ENCODE peak calls at places on chromosomes 3 and 15, in four cellular contexts. K is Karpas-422, Q is hepatocyte, A is IMR-90. H is an unnamed sample.

GRCh38 chr3:127799476-127800222 is 22.7 kb downstream of the MGLL start:
- DNase-seq in A (peak; percentile 97), K (peak; percentile 41), Q (no peak), H (no peak)

GRCh38 chr15:56608140-56608778 is 125.0 kb downstream of the ZNF280D start:
- DNase-seq in K (peak; percentile 89), Q (no peak), A (peak; percentile 10), H (peak; percentile 60)

GRCh38 chr3:145815707-145816413 is 345.1 kb downstream of the PLOD2 start:
- DNase-seq in K (no peak), Q (no peak), A (no peak), H (no peak)

GRCh38 chr15:34793071-34793470 is 2.3 kb downstream of the ACTC1 start:
- DNase-seq in A (no peak), Q (no peak), K (no peak), H (no peak)

GRCh38 chr3:115386347-115386746 is 237.0 kb upstream of the GAP43 start:
- DNase-seq in K (no peak), Q (no peak), A (no peak), H (no peak)

GRCh38 chr3:111045564-111045963 is 26.1 kb upstream of the NECTIN3 start:
- DNase-seq in Q (no peak), K (no peak), A (peak; percentile 21), H (no peak)

GRCh38 chr15:92954578-92954977 is 54.5 kb downstream of the CHD2 start:
- DNase-seq in K (peak; percentile 64), A (no peak), Q (no peak), H (peak; percentile 17)

GRCh38 chr3:190306513-190307163 is 15.6 kb downstream of the CLDN1 start:
- DNase-seq in A (peak; percentile 47), K (no peak), Q (peak; percentile 64), H (no peak)

GRCh38 chr3:164418426-164418825 is 659.9 kb downstream of the SI start:
- DNase-seq in A (no peak), K (no peak), Q (peak; percentile 20), H (no peak)

GRCh38 chr15:39854161-39854560 is 65.9 kb downstream of the GPR176 start:
- DNase-seq in Q (no peak), K (no peak), A (peak; percentile 60), H (no peak)

GRCh38 chr3:36201546-36201945 is 178.8 kb upstream of the STAC start:
- DNase-seq in A (no peak), K (no peak), Q (no peak), H (no peak)

GRCh38 chr15:90774731-90775521 is 57.8 kb downstream of the BLM start:
- DNase-seq in A (peak; percentile 89), K (no peak), Q (no peak), H (no peak)

GRCh38 chr3:116863842-116864626 is 154.5 kb downstream of the TUSC7 start:
- DNase-seq in Q (peak; percentile 47), K (peak; percentile 45), A (peak; percentile 64), H (no peak)

GRCh38 chr15:29937956-29938355 is 115.7 kb upstream of the TJP1 start:
- DNase-seq in A (peak; percentile 91), K (no peak), Q (no peak), H (no peak)

GRCh38 chr15:66835558-66835878 is 133.5 kb downstream of the SMAD6 start:
- DNase-seq in K (no peak), A (peak; percentile 19), Q (no peak), H (no peak)

GRCh38 chr15:99401971-99402732 is 150.9 kb downstream of the LRRC28 start:
- DNase-seq in K (no peak), A (no peak), Q (no peak), H (no peak)

GRCh38 chr3:147038456-147038855 is 367.9 kb downstream of the ZIC4 start:
- DNase-seq in A (no peak), K (no peak), Q (no peak), H (no peak)

GRCh38 chr3:113291572-113291971 is 80.2 kb downstream of the BOC start:
- DNase-seq in K (no peak), Q (no peak), A (no peak), H (no peak)

GRCh38 chr3:30894521-30895289 is at the start of gene GADL1:
- DNase-seq in A (peak; percentile 8), Q (peak; percentile 60), K (no peak), H (peak; percentile 82)

GRCh38 chr15:32943691-32944090 is 225.9 kb downstream of the GREM1 start:
- DNase-seq in K (no peak), A (peak; percentile 37), Q (no peak), H (no peak)

GRCh38 chr3:152258448-152259302 is 10.1 kb upstream of the MBNL1 start:
- DNase-seq in K (no peak), A (peak; percentile 95), Q (peak; percentile 69), H (no peak)

GRCh38 chr3:44184319-44184953 is 57.2 kb upstream of the TOPAZ1 start:
- DNase-seq in Q (no peak), K (no peak), A (no peak), H (peak; percentile 8)

GRCh38 chr3:140360332-140360731 is 317.5 kb upstream of the TRIM42 start:
- DNase-seq in A (no peak), K (peak; percentile 62), Q (no peak), H (no peak)

GRCh38 chr3:43907508-43907858 is 216.7 kb downstream of the ABHD5 start:
- DNase-seq in A (no peak), Q (no peak), K (peak; percentile 90), H (no peak)

GRCh38 chr15:51726302-51727073 is 11.0 kb downstream of the LYSMD2 start:
- DNase-seq in Q (peak; percentile 81), K (peak; percentile 74), A (peak; percentile 93), H (no peak)

GRCh38 chr15:57382969-57383368 is 6.7 kb downstream of the CGNL1 start:
- DNase-seq in K (no peak), A (no peak), Q (no peak), H (no peak)

GRCh38 chr3:63364495-63364894 is 86.4 kb downstream of the SYNPR start:
- DNase-seq in A (peak; percentile 42), K (peak; percentile 44), Q (peak; percentile 28), H (no peak)

GRCh38 chr3:186708983-186709679 is 8.0 kb upstream of the KNG1 start:
- DNase-seq in K (no peak), A (no peak), Q (no peak), H (no peak)

GRCh38 chr15:43526261-43526930 is 9.0 kb downstream of the MAP1A start:
- DNase-seq in Q (no peak), K (peak; percentile 33), A (no peak), H (no peak)

GRCh38 chr15:43523646-43524045 is 6.2 kb downstream of the MAP1A start:
- DNase-seq in Q (no peak), A (no peak), K (peak; percentile 23), H (no peak)

GRCh38 chr15:43522247-43522646 is 4.8 kb downstream of the MAP1A start:
- DNase-seq in Q (no peak), K (peak; percentile 31), A (no peak), H (no peak)

GRCh38 chr15:43525131-43525530 is 7.7 kb downstream of the MAP1A start:
- DNase-seq in K (peak; percentile 42), Q (no peak), A (no peak), H (no peak)

GRCh38 chr15:43524254-43524847 is 6.9 kb downstream of the MAP1A start:
- DNase-seq in K (no peak), Q (no peak), A (no peak), H (no peak)
- H4K20me1 ChIP-seq in K (no peaks in the 10 kb centered on the region), Q (no peaks in the 10 kb centered on the region), A (peaks cover 61% of the 10 kb centered on the region), H (peaks cover 69% of the 10 kb centered on the region)

GRCh38 chr15:22963546-22964125 is 16.5 kb downstream of the CYFIP1 start:
- DNase-seq in Q (no peak), A (peak; percentile 44), K (no peak), H (no peak)
- H4K20me1 ChIP-seq in Q (peaks cover 65% of the 10 kb centered on the region), A (peaks cover 94% of the 10 kb centered on the region), K (no peaks in the 10 kb centered on the region), H (peaks cover 7% of the 10 kb centered on the region)

DNA sequence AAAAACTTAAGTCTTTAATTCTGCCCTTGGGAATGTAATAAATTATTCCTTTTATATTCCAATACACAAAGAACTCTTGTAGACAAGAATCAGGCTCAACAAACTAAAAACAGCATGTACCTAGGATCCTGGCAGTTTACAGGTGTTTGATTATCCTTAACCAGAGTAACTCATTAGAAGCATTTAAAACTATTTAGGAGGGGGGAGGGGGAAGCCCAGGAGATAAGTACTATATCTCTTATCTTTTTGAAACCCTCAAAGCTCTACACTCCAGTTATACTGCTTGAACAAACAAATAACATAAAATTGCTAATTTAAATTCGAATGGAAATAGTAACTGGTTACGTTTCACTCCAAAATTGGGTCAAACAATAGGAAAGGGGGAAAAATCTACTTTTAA is 1.9 kb downstream of the CNBP start:
- DNase-seq in K (no peak), A (no peak), Q (no peak), H (no peak)
- H4K20me1 ChIP-seq in K (peaks cover 55% of the 10 kb centered on the region), A (peaks cover 59% of the 10 kb centered on the region), Q (peaks cover 61% of the 10 kb centered on the region), H (peaks cover 56% of the 10 kb centered on the region)

GRCh38 chr3:172060234-172060633 is 20.9 kb downstream of the FNDC3B start:
- DNase-seq in Q (no peak), K (no peak), A (no peak), H (no peak)
- H4K20me1 ChIP-seq in Q (peaks cover 92% of the 10 kb centered on the region), K (peaks cover 3% of the 10 kb centered on the region), A (peaks cover 95% of the 10 kb centered on the region), H (no peaks in the 10 kb centered on the region)

DNA sequence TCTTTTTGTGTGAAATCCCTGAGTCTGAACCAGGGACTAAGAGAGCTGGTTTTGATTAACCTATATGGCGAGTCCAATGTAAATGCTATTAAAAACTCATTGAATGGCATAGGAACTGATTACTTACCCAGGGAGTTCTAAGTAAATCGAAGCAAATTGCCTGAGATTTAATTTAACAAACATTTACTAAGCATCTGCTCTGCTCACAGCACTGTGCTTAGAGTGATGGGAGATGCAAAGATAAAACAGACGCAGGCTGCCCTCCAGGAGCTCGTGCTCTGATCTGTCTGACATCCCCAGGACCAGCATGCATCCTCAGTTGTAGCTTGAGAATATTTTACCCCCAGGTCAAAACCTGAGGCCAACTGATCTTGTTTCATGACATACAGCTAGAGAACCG is 247.9 kb downstream of the NR2F2 start:
- DNase-seq in K (no peak), Q (no peak), A (no peak), H (no peak)
- H4K20me1 ChIP-seq in K (no peaks in the 10 kb centered on the region), Q (no peaks in the 10 kb centered on the region), A (no peaks in the 10 kb centered on the region), H (no peaks in the 10 kb centered on the region)

H was measured in DND-41.